ENCODE peak calls at places on chromosomes 6 and 20, in nine cellular contexts. P, C, N, L, E, T, B, J and W are unnamed samples.

GRCh38 chr6:14383393-14384174 is 266.0 kb downstream of the CD83 start:
- DNase-seq in P (no peak), C (no peak), N (no peak), L (no peak), E (no peak), T (no peak), B (no peak), J (no peak), W (no peak)

GRCh38 chr6:75094614-75095321 is 111.1 kb downstream of the COL12A1 start:
- DNase-seq in P (no peak), C (no peak), N (no peak), L (no peak), E (no peak), T (no peak), B (peak), J (no peak), W (no peak)

GRCh38 chr20:37278966-37279590 is 10.4 kb upstream of the MANBAL start:
- DNase-seq in P (no peak), C (no peak), N (no peak), L (no peak), E (no peak), T (no peak), B (no peak), J (no peak), W (no peak)

GRCh38 chr6:157035576-157035975 is 258.4 kb downstream of the ARID1B start:
- DNase-seq in P (no peak), C (no peak), N (no peak), L (no peak), E (no peak), T (no peak), B (no peak), J (no peak), W (no peak)

GRCh38 chr6:124007915-124008688 is 204.4 kb downstream of the NKAIN2 start:
- DNase-seq in P (no peak), C (no peak), N (no peak), L (no peak), E (no peak), T (no peak), B (peak), J (peak), W (no peak)

GRCh38 chr6:113710110-113710509 is 147.0 kb upstream of the MARCKS start:
- DNase-seq in P (no peak), C (no peak), N (no peak), L (no peak), E (no peak), T (no peak), B (no peak), J (no peak), W (no peak)

GRCh38 chr20:8248051-8248450 is 116.0 kb downstream of the PLCB1 start:
- DNase-seq in P (no peak), C (no peak), N (no peak), L (no peak), E (no peak), T (no peak), B (no peak), J (no peak), W (no peak)

GRCh38 chr20:42902519-42902908 is 287.2 kb downstream of the PTPRT start:
- DNase-seq in P (no peak), C (no peak), N (no peak), L (no peak), E (no peak), T (no peak), B (no peak), J (no peak), W (no peak)

GRCh38 chr6:168949876-168950499 is 303.7 kb downstream of the THBS2 start:
- DNase-seq in P (no peak), C (no peak), N (no peak), L (no peak), E (no peak), T (no peak), B (no peak), J (no peak), W (no peak)

GRCh38 chr6:34657307-34657978 is 39.1 kb downstream of the ILRUN start:
- DNase-seq in P (no peak), C (no peak), N (peak), L (no peak), E (no peak), T (peak), B (peak), J (peak), W (peak)

GRCh38 chr6:25172819-25173218 is 106.4 kb upstream of the CARMIL1 start:
- DNase-seq in P (no peak), C (peak), N (no peak), L (no peak), E (no peak), T (no peak), B (peak), J (no peak), W (no peak)

GRCh38 chr20:407097-407952 is 774 bp upstream of the RBCK1 start:
- DNase-seq in P (peak), C (peak), N (peak), L (peak), E (peak), T (peak), B (peak), J (peak), W (peak)

GRCh38 chr6:1771324-1771723 is 161.6 kb downstream of the FOXC1 start:
- DNase-seq in P (peak), C (no peak), N (peak), L (no peak), E (no peak), T (no peak), B (no peak), J (peak), W (peak)

GRCh38 chr20:23189341-23189740 is 103.2 kb upstream of the CD93 start:
- DNase-seq in P (no peak), C (no peak), N (no peak), L (no peak), E (no peak), T (no peak), B (no peak), J (no peak), W (no peak)

GRCh38 chr20:62155428-62156253 is 12.1 kb downstream of the SS18L1 start:
- DNase-seq in P (no peak), C (peak), N (no peak), L (no peak), E (no peak), T (no peak), B (no peak), J (no peak), W (no peak)

GRCh38 chr6:32700391-32701040 is 34.1 kb upstream of the HLA-DQB1 start:
- DNase-seq in P (no peak), C (no peak), N (peak), L (peak), E (no peak), T (peak), B (peak), J (peak), W (peak)

GRCh38 chr6:30990422-30991086 is 7.0 kb downstream of the MUC21 start:
- DNase-seq in P (no peak), C (no peak), N (no peak), L (no peak), E (no peak), T (no peak), B (no peak), J (no peak), W (peak)

GRCh38 chr20:5688431-5688972 is 61.7 kb upstream of the SHLD1 start:
- DNase-seq in P (no peak), C (no peak), N (no peak), L (no peak), E (no peak), T (no peak), B (no peak), J (no peak), W (no peak)

GRCh38 chr20:44706371-44707258 is 8.6 kb upstream of the CCN5 start:
- DNase-seq in P (no peak), C (peak), N (no peak), L (no peak), E (no peak), T (no peak), B (no peak), J (no peak), W (no peak)

GRCh38 chr6:119312875-119313338 is 36.7 kb downstream of the MAN1A1 start:
- DNase-seq in P (no peak), C (no peak), N (no peak), L (no peak), E (no peak), T (no peak), B (no peak), J (no peak), W (no peak)

GRCh38 chr6:38214159-38214558 is 394.6 kb downstream of the ZFAND3 start:
- DNase-seq in P (no peak), C (no peak), N (no peak), L (no peak), E (no peak), T (no peak), B (no peak), J (no peak), W (no peak)